ENCODE peak calls at places on chromosome 10, in nine cellular contexts. Q is CD8-positive, alpha-beta T cell; F is CD8-positive, alpha-beta memory T cell; T is sigmoid colon; L is psoas muscle; S is tibial artery; A is SJCRH30; Y is cardiac muscle cell; R is fibroblast of the aortic adventitia. W is an unnamed sample.

GRCh38 chr10:23384364-23384763 is 39.8 kb upstream of the C10orf67 start:
- DNase-seq in Q (no peak), F (no peak), T (no peak), L (no peak), S (no peak), A (no peak), Y (peak; percentile 10), R (peak; percentile 6), W (no peak)

GRCh38 chr10:57830877-57831535 is 436.7 kb downstream of the IPMK start:
- DNase-seq in Q (no peak), F (no peak), T (no peak), L (no peak), S (no peak), A (no peak), Y (no peak), R (no peak), W (no peak)

GRCh38 chr10:52318822-52319464 is 4.9 kb downstream of the DKK1 start:
- DNase-seq in Q (no peak), F (no peak), T (no peak), L (no peak), S (no peak), A (no peak), Y (peak; percentile 94), R (peak; percentile 97), W (peak; percentile 90)

GRCh38 chr10:14712991-14713422 is 61.7 kb downstream of the FAM107B start:
- DNase-seq in Q (no peak), F (no peak), T (no peak), L (no peak), S (no peak), A (peak; percentile 35), Y (peak; percentile 87), R (peak; percentile 30), W (no peak)

GRCh38 chr10:132064771-132065437 is 842 bp upstream of the JAKMIP3 start:
- DNase-seq in Q (no peak), F (no peak), T (no peak), L (no peak), S (no peak), A (no peak), Y (no peak), R (no peak), W (no peak)

GRCh38 chr10:131825960-131826650 is 74.7 kb upstream of the PPP2R2D start:
- DNase-seq in Q (no peak), F (no peak), T (peak; percentile 32), L (no peak), S (peak; percentile 48), A (no peak), Y (no peak), R (no peak), W (no peak)

GRCh38 chr10:82861889-82862288 is 986.9 kb downstream of the NRG3 start:
- DNase-seq in Q (no peak), F (no peak), T (no peak), L (no peak), S (no peak), A (no peak), Y (no peak), R (no peak), W (no peak)

GRCh38 chr10:99849525-99849924 is 67.1 kb downstream of the ABCC2 start:
- DNase-seq in Q (no peak), F (no peak), T (no peak), L (no peak), S (no peak), A (no peak), Y (no peak), R (no peak), W (no peak)

GRCh38 chr10:74026428-74026979 is 28.6 kb downstream of the VCL start:
- DNase-seq in Q (no peak), F (no peak), T (no peak), L (no peak), S (no peak), A (no peak), Y (no peak), R (peak; percentile 39), W (no peak)

DNA sequence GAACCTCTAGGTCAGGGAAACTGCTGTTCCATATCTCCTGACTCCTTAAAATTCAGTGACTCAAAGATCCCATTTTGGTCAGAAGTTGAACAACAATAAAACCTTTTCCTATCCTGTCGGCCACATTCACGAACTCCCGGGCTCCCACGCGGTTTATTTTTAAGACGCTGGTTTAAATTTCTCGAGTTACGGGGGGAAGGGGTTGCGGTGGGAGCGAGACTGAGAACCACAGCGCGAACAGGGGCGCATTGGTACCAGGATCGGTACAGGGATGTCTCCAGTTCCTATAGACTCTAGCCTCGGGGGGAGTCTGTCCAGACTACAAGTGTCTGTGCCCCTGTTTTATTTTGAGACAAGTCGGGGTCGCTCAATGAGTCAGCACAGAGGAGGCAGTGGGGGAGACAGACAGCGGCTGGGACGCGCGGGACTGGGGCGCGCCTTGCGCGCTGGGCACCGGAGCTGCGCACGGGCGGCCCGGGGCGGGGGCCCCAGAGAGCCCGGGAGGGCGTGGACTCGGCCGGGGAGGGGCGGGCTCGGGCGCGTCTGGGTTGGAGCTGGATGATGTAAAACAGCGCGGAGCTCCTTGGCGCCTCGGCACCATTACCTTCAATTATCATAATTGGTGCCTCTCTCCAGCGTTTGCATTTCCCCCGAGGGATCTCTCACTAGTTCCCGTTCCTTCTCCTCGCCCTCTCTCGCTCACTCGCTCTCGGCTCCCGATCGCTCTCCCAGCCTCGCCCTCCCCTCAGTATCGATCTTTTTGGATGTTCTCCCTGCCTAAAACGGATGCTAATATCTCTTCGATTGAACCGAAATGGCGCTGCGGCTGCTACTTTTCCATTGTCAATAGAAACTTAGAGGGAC is 8.7 kb upstream of the BAMBI start:
- DNase-seq in Q (no peak), F (no peak), T (peak; percentile 72), L (peak; percentile 51), S (peak; percentile 76), A (peak; percentile 62), Y (peak; percentile 79), R (peak; percentile 31), W (no peak)
- H3K4me3 ChIP-seq in Q (no peak overlapping the region), F (no peak overlapping the region), T (peak overlapping the region; percentile 45), L (peak overlapping the region; percentile 61), S (peak overlapping the region; percentile 53), A (peak overlapping the region; percentile 52), Y (peak overlapping the region; percentile 43), R (peak overlapping the region; percentile 65), W (peak overlapping the region; percentile 50)

GRCh38 chr10:87818505-87819273 is 663 bp upstream of the ATAD1 start:
- DNase-seq in Q (peak; percentile 49), F (peak; percentile 79), T (peak; percentile 56), L (no peak), S (no peak), A (no peak), Y (peak; percentile 18), R (peak; percentile 7), W (no peak)

GRCh38 chr10:87816842-87817178 is 1.2 kb downstream of the ATAD1 start:
- DNase-seq in Q (no peak), F (no peak), T (no peak), L (no peak), S (no peak), A (no peak), Y (no peak), R (peak; percentile 5), W (no peak)

GRCh38 chr10:87817291-87817872 is 644 bp downstream of the ATAD1 start:
- DNase-seq in Q (no peak), F (no peak), T (no peak), L (no peak), S (no peak), A (no peak), Y (no peak), R (peak; percentile 6), W (no peak)

GRCh38 chr10:87817873-87818504 is at the start of gene ATAD1:
- DNase-seq in Q (peak; percentile 86), F (peak; percentile 91), T (peak; percentile 89), L (peak; percentile 84), S (peak; percentile 88), A (peak; percentile 82), Y (peak; percentile 87), R (peak; percentile 78), W (peak; percentile 44)

DNA sequence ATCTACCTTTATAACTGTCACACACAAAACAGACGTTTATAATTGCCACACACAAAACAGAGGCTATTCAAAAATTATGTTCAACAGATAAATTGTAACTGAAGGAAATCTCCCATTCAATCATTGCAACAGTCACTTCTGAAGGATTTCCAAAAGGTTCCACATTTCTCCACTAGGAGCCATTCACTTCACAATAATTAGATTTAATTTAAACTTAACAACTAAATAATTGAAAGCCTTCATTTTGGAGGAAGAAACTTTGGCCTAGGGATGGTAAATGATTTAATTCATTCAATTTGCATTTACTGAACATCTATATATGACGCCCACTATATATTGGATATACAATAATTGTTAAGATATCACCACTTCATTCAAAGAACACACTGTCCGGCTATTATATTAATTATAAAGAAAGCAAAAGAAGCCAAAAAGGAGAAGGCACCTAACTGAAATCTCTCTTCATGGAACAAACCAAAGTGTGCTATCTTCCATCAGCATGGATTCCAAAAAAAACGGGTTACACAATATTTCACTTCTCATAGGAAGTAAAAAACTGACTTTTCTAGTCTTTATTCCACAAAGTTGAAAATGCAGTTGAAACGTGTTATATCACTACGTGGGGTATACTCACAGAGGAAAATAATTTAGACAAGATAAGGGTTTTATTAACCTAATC is 1.7 kb downstream of the ATAD1 start:
- DNase-seq in Q (no peak), F (no peak), T (no peak), L (no peak), S (no peak), A (no peak), Y (no peak), R (peak; percentile 4), W (no peak)
- H3K4me3 ChIP-seq in Q (peak overlapping the region; percentile 83), F (peak overlapping the region; percentile 70), T (peak overlapping the region; percentile 70), L (peak overlapping the region; percentile 75), S (no peak overlapping the region), A (peak overlapping the region; percentile 73), Y (peak overlapping the region; percentile 58), R (peak overlapping the region; percentile 90), W (no peak overlapping the region)

GRCh38 chr10:130300608-130301025 is 164.4 kb downstream of the GLRX3 start:
- DNase-seq in Q (peak; percentile 52), F (peak; percentile 61), T (no peak), L (no peak), S (peak; percentile 68), A (no peak), Y (peak; percentile 48), R (no peak), W (no peak)
- H3K4me3 ChIP-seq in Q (peak overlapping the region; percentile 48), F (no peak overlapping the region), T (peak overlapping the region; percentile 44), L (peak overlapping the region; percentile 71), S (peak overlapping the region; percentile 50), A (no peak overlapping the region), Y (no peak overlapping the region), R (peak overlapping the region; percentile 67), W (peak overlapping the region; percentile 51)

DNA sequence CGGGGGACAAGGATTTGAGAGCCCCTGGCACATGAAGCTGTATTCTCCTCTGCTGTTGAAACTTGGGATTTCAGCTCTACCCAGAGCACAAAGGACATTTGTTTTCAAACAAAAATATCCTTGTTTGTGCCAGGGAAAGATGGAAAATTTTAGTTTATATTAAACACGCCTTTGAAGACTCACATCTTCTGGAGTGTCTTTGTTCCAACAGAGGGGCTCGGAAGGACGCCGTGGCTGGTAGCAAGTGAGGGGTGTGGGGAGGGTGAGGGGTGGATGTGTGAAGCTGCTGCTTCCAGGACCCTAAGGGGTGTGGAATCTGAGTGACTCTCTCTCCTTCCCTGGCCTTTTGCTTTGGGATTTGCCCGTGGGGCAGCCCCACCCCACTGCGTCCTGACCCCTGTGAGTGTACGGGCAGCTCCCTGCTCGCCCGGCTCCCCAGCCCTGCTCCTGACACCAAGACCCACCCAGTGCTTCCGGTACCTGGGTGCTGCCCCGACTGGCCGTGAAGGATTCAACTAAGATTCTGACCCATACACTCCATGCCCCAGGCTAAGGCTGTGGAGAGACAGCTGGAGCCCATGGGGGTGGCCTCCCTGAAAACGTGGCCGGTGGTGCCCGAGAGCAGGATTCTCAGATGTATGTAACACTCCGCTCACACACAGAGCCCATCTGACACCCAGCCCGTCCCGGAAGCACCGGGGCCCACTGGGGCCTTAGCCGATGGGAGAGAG is 59.6 kb downstream of the ZRANB1 start:
- DNase-seq in Q (no peak), F (no peak), T (peak; percentile 66), L (no peak), S (peak; percentile 73), A (peak; percentile 40), Y (no peak), R (no peak), W (no peak)
- H3K4me3 ChIP-seq in Q (no peak overlapping the region), F (no peak overlapping the region), T (no peak overlapping the region), L (no peak overlapping the region), S (peak overlapping the region; percentile 49), A (no peak overlapping the region), Y (no peak overlapping the region), R (no peak overlapping the region), W (no peak overlapping the region)